ENCODE peak calls at places on chromosomes 13 and 19, in five cellular contexts. One of them, this sample, is unnamed.

GRCh38 chr13:43988302-43988701 is 108.6 kb downstream of the LACC1 start:
- DNase-seq in activated T-cell treated with anti-CD3 and anti-CD28 coated beads, Interleukin-2, amount 50 U/mL, for 72 hours: no peak
- DNase-seq in foreskin fibroblast: no peak
- DNase-seq in mesothelial cell of epicardium: no peak
- DNase-seq in A172: no peak
- DNase-seq in this sample: no peak

GRCh38 chr19:49700563-49700962 is 9.6 kb downstream of the CPT1C start:
- DNase-seq in activated T-cell treated with anti-CD3 and anti-CD28 coated beads, Interleukin-2, amount 50 U/mL, for 72 hours: no peak
- DNase-seq in foreskin fibroblast: no peak
- DNase-seq in mesothelial cell of epicardium: no peak
- DNase-seq in A172: no peak
- DNase-seq in this sample: no peak

GRCh38 chr19:32881766-32882165 is 12.2 kb upstream of the SLC7A9 start:
- DNase-seq in activated T-cell treated with anti-CD3 and anti-CD28 coated beads, Interleukin-2, amount 50 U/mL, for 72 hours: no peak
- DNase-seq in foreskin fibroblast: no peak
- DNase-seq in mesothelial cell of epicardium: no peak
- DNase-seq in A172: no peak
- DNase-seq in this sample: no peak

GRCh38 chr19:32539240-32539916 is 41.6 kb upstream of the PDCD5 start:
- DNase-seq in activated T-cell treated with anti-CD3 and anti-CD28 coated beads, Interleukin-2, amount 50 U/mL, for 72 hours: no peak
- DNase-seq in foreskin fibroblast: no peak
- DNase-seq in mesothelial cell of epicardium: no peak
- DNase-seq in A172: no peak
- DNase-seq in this sample: no peak

GRCh38 chr13:30792257-30793000 is 57.1 kb downstream of the ALOX5AP start:
- DNase-seq in activated T-cell treated with anti-CD3 and anti-CD28 coated beads, Interleukin-2, amount 50 U/mL, for 72 hours: no peak
- DNase-seq in foreskin fibroblast: peak
- DNase-seq in mesothelial cell of epicardium: no peak
- DNase-seq in A172: peak
- DNase-seq in this sample: peak

GRCh38 chr13:41746259-41746658 is 214.7 kb downstream of the VWA8 start:
- DNase-seq in activated T-cell treated with anti-CD3 and anti-CD28 coated beads, Interleukin-2, amount 50 U/mL, for 72 hours: no peak
- DNase-seq in foreskin fibroblast: peak
- DNase-seq in mesothelial cell of epicardium: no peak
- DNase-seq in A172: peak
- DNase-seq in this sample: no peak

GRCh38 chr19:53813996-53814395 is 10.1 kb downstream of the NLRP12 start:
- DNase-seq in activated T-cell treated with anti-CD3 and anti-CD28 coated beads, Interleukin-2, amount 50 U/mL, for 72 hours: no peak
- DNase-seq in foreskin fibroblast: peak
- DNase-seq in mesothelial cell of epicardium: no peak
- DNase-seq in A172: peak
- DNase-seq in this sample: no peak

GRCh38 chr13:92716749-92717148 is 509.9 kb upstream of the GPC6 start:
- DNase-seq in activated T-cell treated with anti-CD3 and anti-CD28 coated beads, Interleukin-2, amount 50 U/mL, for 72 hours: no peak
- DNase-seq in foreskin fibroblast: peak
- DNase-seq in mesothelial cell of epicardium: no peak
- DNase-seq in A172: peak
- DNase-seq in this sample: no peak

GRCh38 chr13:98959775-98960325 is 18.0 kb downstream of the DOCK9 start:
- DNase-seq in activated T-cell treated with anti-CD3 and anti-CD28 coated beads, Interleukin-2, amount 50 U/mL, for 72 hours: no peak
- DNase-seq in foreskin fibroblast: no peak
- DNase-seq in mesothelial cell of epicardium: no peak
- DNase-seq in A172: no peak
- DNase-seq in this sample: no peak

GRCh38 chr13:114222461-114222968 is 12.2 kb upstream of the CDC16 start:
- DNase-seq in activated T-cell treated with anti-CD3 and anti-CD28 coated beads, Interleukin-2, amount 50 U/mL, for 72 hours: no peak
- DNase-seq in foreskin fibroblast: no peak
- DNase-seq in mesothelial cell of epicardium: no peak
- DNase-seq in A172: no peak
- DNase-seq in this sample: no peak

GRCh38 chr13:67221630-67222226 is 8.4 kb downstream of the PCDH9 start:
- DNase-seq in activated T-cell treated with anti-CD3 and anti-CD28 coated beads, Interleukin-2, amount 50 U/mL, for 72 hours: no peak
- DNase-seq in foreskin fibroblast: no peak
- DNase-seq in mesothelial cell of epicardium: no peak
- DNase-seq in A172: no peak
- DNase-seq in this sample: no peak

GRCh38 chr19:13881231-13881691 is 4.3 kb downstream of the NANOS3 start:
- DNase-seq in activated T-cell treated with anti-CD3 and anti-CD28 coated beads, Interleukin-2, amount 50 U/mL, for 72 hours: no peak
- DNase-seq in foreskin fibroblast: no peak
- DNase-seq in mesothelial cell of epicardium: no peak
- DNase-seq in A172: peak
- DNase-seq in this sample: no peak

This sample was measured in GOT3.